ENCODE peak calls at places on chromosomes 11 and 22, in seven cellular contexts. One of them, this sample, is unnamed.

GRCh38 chr22:29581799-29582198 is 886 bp upstream of the NIPSNAP1 start:
- DNase-seq in SK-N-SH: no peak
- DNase-seq in GM12891: no peak
- DNase-seq in H1: no peak
- DNase-seq in K562: no peak
- DNase-seq in GM12878: no peak
- DNase-seq in HepG2: no peak
- DNase-seq in this sample: no peak

GRCh38 chr11:1884123-1884415 is 7.6 kb downstream of the PRR33 start:
- DNase-seq in SK-N-SH: no peak
- DNase-seq in GM12891: no peak
- DNase-seq in H1: no peak
- DNase-seq in K562: no peak
- DNase-seq in GM12878: no peak
- DNase-seq in HepG2: no peak
- DNase-seq in this sample: no peak

GRCh38 chr11:92796744-92797143 is 172.7 kb upstream of the MTNR1B start:
- DNase-seq in SK-N-SH: no peak
- DNase-seq in GM12891: no peak
- DNase-seq in H1: no peak
- DNase-seq in K562: no peak
- DNase-seq in GM12878: no peak
- DNase-seq in HepG2: no peak
- DNase-seq in this sample: no peak

GRCh38 chr22:23685205-23685784 is 5.5 kb upstream of the RGL4 start:
- DNase-seq in SK-N-SH: no peak
- DNase-seq in GM12891: no peak
- DNase-seq in H1: no peak
- DNase-seq in K562: peak; percentile 28
- DNase-seq in GM12878: no peak
- DNase-seq in HepG2: no peak
- DNase-seq in this sample: no peak

GRCh38 chr11:123543796-123544195 is 110.6 kb downstream of the SCN3B start:
- DNase-seq in SK-N-SH: no peak
- DNase-seq in GM12891: no peak
- DNase-seq in H1: no peak
- DNase-seq in K562: no peak
- DNase-seq in GM12878: no peak
- DNase-seq in HepG2: no peak
- DNase-seq in this sample: no peak

GRCh38 chr11:1735271-1735670 is 15.1 kb downstream of the IFITM10 start:
- DNase-seq in SK-N-SH: no peak
- DNase-seq in GM12891: no peak
- DNase-seq in H1: no peak
- DNase-seq in K562: no peak
- DNase-seq in GM12878: no peak
- DNase-seq in HepG2: no peak
- DNase-seq in this sample: no peak

GRCh38 chr11:27329867-27330632 is 33.0 kb downstream of the CCDC34 start:
- DNase-seq in SK-N-SH: no peak
- DNase-seq in GM12891: no peak
- DNase-seq in H1: no peak
- DNase-seq in K562: no peak
- DNase-seq in GM12878: no peak
- DNase-seq in HepG2: no peak
- DNase-seq in this sample: no peak

GRCh38 chr22:46514592-46515207 is 22.7 kb downstream of the CELSR1 start:
- DNase-seq in SK-N-SH: no peak
- DNase-seq in GM12891: no peak
- DNase-seq in H1: no peak
- DNase-seq in K562: no peak
- DNase-seq in GM12878: no peak
- DNase-seq in HepG2: no peak
- DNase-seq in this sample: no peak

GRCh38 chr11:117458275-117459120 is 130.8 kb downstream of the CEP164 start:
- DNase-seq in SK-N-SH: no peak
- DNase-seq in GM12891: peak; percentile 50
- DNase-seq in H1: no peak
- DNase-seq in K562: no peak
- DNase-seq in GM12878: no peak
- DNase-seq in HepG2: no peak
- DNase-seq in this sample: peak; percentile 63

GRCh38 chr22:16955678-16956210 is 52.3 kb downstream of the GAB4 start:
- DNase-seq in SK-N-SH: no peak
- DNase-seq in GM12891: no peak
- DNase-seq in H1: peak; percentile 20
- DNase-seq in K562: peak; percentile 26
- DNase-seq in GM12878: no peak
- DNase-seq in HepG2: no peak
- DNase-seq in this sample: no peak

GRCh38 chr11:44950036-44950624 is 553 bp downstream of the TP53I11 start:
- DNase-seq in SK-N-SH: peak; percentile 79
- DNase-seq in GM12891: no peak
- DNase-seq in H1: peak; percentile 85
- DNase-seq in K562: peak; percentile 34
- DNase-seq in GM12878: no peak
- DNase-seq in HepG2: no peak
- DNase-seq in this sample: no peak

GRCh38 chr11:120184371-120184945 is 26.4 kb upstream of the OAF start:
- DNase-seq in SK-N-SH: no peak
- DNase-seq in GM12891: no peak
- DNase-seq in H1: peak; percentile 22
- DNase-seq in K562: no peak
- DNase-seq in GM12878: no peak
- DNase-seq in HepG2: no peak
- DNase-seq in this sample: no peak

GRCh38 chr11:78045851-78046485 is 17.7 kb upstream of the THRSP start:
- DNase-seq in SK-N-SH: peak; percentile 94
- DNase-seq in GM12891: peak; percentile 87
- DNase-seq in H1: peak; percentile 95
- DNase-seq in K562: peak; percentile 93
- DNase-seq in GM12878: no peak
- DNase-seq in HepG2: peak; percentile 60
- DNase-seq in this sample: peak; percentile 83

GRCh38 chr11:130208241-130209127 is 48.9 kb downstream of the ST14 start:
- DNase-seq in SK-N-SH: peak; percentile 30
- DNase-seq in GM12891: no peak
- DNase-seq in H1: no peak
- DNase-seq in K562: no peak
- DNase-seq in GM12878: no peak
- DNase-seq in HepG2: no peak
- DNase-seq in this sample: no peak

GRCh38 chr11:104531075-104531474 is 367.1 kb upstream of the PDGFD start:
- DNase-seq in SK-N-SH: no peak
- DNase-seq in GM12891: no peak
- DNase-seq in H1: no peak
- DNase-seq in K562: no peak
- DNase-seq in GM12878: no peak
- DNase-seq in HepG2: peak; percentile 0
- DNase-seq in this sample: no peak

GRCh38 chr22:37661160-37661924 is 2.8 kb downstream of the PDXP start:
- DNase-seq in SK-N-SH: peak; percentile 71
- DNase-seq in GM12891: no peak
- DNase-seq in H1: no peak
- DNase-seq in K562: peak; percentile 7
- DNase-seq in GM12878: no peak
- DNase-seq in HepG2: peak; percentile 90
- DNase-seq in this sample: no peak

GRCh38 chr11:111081021-111081511 is 164.5 kb upstream of the POU2AF2 start:
- DNase-seq in SK-N-SH: no peak
- DNase-seq in GM12891: no peak
- DNase-seq in H1: no peak
- DNase-seq in K562: no peak
- DNase-seq in GM12878: no peak
- DNase-seq in HepG2: no peak
- DNase-seq in this sample: no peak

GRCh38 chr22:40482391-40482790 is 112.0 kb downstream of the SGSM3 start:
- DNase-seq in SK-N-SH: no peak
- DNase-seq in GM12891: no peak
- DNase-seq in H1: no peak
- DNase-seq in K562: no peak
- DNase-seq in GM12878: no peak
- DNase-seq in HepG2: no peak
- DNase-seq in this sample: no peak

GRCh38 chr11:2138436-2139117 is 612 bp downstream of the IGF2 start:
- DNase-seq in SK-N-SH: no peak
- DNase-seq in GM12891: no peak
- DNase-seq in H1: no peak
- DNase-seq in K562: peak; percentile 42
- DNase-seq in GM12878: no peak
- DNase-seq in HepG2: no peak
- DNase-seq in this sample: no peak

GRCh38 chr11:68142028-68142412 is 20.8 kb upstream of the CHKA start:
- DNase-seq in SK-N-SH: no peak
- DNase-seq in GM12891: no peak
- DNase-seq in H1: no peak
- DNase-seq in K562: no peak
- DNase-seq in GM12878: no peak
- DNase-seq in HepG2: no peak
- DNase-seq in this sample: no peak

GRCh38 chr11:46122955-46123354 is 1.7 kb upstream of the PHF21A start:
- DNase-seq in SK-N-SH: no peak
- DNase-seq in GM12891: no peak
- DNase-seq in H1: no peak
- DNase-seq in K562: no peak
- DNase-seq in GM12878: no peak
- DNase-seq in HepG2: peak; percentile 27
- DNase-seq in this sample: no peak

GRCh38 chr22:46374663-46375474 is 39.4 kb downstream of the TRMU start:
- DNase-seq in SK-N-SH: no peak
- DNase-seq in GM12891: no peak
- DNase-seq in H1: no peak
- DNase-seq in K562: no peak
- DNase-seq in GM12878: no peak
- DNase-seq in HepG2: no peak
- DNase-seq in this sample: no peak

GRCh38 chr11:119424775-119425174 is 1.8 kb upstream of the THY1 start:
- DNase-seq in SK-N-SH: peak; percentile 33
- DNase-seq in GM12891: no peak
- DNase-seq in H1: no peak
- DNase-seq in K562: no peak
- DNase-seq in GM12878: no peak
- DNase-seq in HepG2: no peak
- DNase-seq in this sample: no peak

GRCh38 chr11:121367434-121367833 is 74.9 kb downstream of the SC5D start:
- DNase-seq in SK-N-SH: no peak
- DNase-seq in GM12891: peak; percentile 44
- DNase-seq in H1: no peak
- DNase-seq in K562: no peak
- DNase-seq in GM12878: peak; percentile 99
- DNase-seq in HepG2: no peak
- DNase-seq in this sample: peak; percentile 33
- TF ChIP-seq TAF1 in SK-N-SH: no peak
- TF ChIP-seq TAF1 in GM12891: peak; percentile 7
- TF ChIP-seq TAF1 in H1: no peak
- TF ChIP-seq TAF1 in K562: no peak
- TF ChIP-seq TAF1 in GM12878: peak; percentile 29
- TF ChIP-seq TAF1 in HepG2: no peak
- TF ChIP-seq TAF1 in this sample: no peak

DNA sequence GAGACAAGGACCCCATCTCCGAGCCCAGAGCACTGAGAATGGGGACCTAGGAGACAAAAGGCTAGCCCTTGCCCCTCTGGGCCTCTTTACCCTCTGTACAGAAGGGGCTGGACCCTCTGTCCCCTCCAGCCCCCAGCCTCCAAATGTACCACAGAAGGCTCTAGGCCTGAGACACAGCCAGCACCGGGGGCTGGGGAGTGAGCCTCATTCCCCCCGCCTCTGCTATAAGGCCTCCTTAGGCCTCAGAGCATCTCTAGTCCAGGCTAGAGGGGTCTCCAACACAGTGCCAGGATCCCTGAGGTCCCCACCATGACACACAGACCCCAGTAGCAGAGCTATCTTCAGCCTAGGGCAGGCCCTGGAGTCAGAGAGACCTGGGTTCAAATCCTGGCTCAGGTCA is 4.8 kb downstream of the SMTN start:
- DNase-seq in SK-N-SH: peak; percentile 16
- DNase-seq in GM12891: peak; percentile 27
- DNase-seq in H1: no peak
- DNase-seq in K562: no peak
- DNase-seq in GM12878: no peak
- DNase-seq in HepG2: no peak
- DNase-seq in this sample: no peak
- TF ChIP-seq TAF1 in SK-N-SH: no peak
- TF ChIP-seq TAF1 in GM12891: no peak
- TF ChIP-seq TAF1 in H1: no peak
- TF ChIP-seq TAF1 in K562: no peak
- TF ChIP-seq TAF1 in GM12878: no peak
- TF ChIP-seq TAF1 in HepG2: no peak
- TF ChIP-seq TAF1 in this sample: no peak

GRCh38 chr11:33158596-33158995 is 2.7 kb downstream of the CSTF3 start:
- DNase-seq in SK-N-SH: no peak
- DNase-seq in GM12891: no peak
- DNase-seq in H1: no peak
- DNase-seq in K562: no peak
- DNase-seq in GM12878: no peak
- DNase-seq in HepG2: no peak
- DNase-seq in this sample: no peak
- TF ChIP-seq TAF1 in SK-N-SH: no peak
- TF ChIP-seq TAF1 in GM12891: no peak
- TF ChIP-seq TAF1 in H1: no peak
- TF ChIP-seq TAF1 in K562: no peak
- TF ChIP-seq TAF1 in GM12878: no peak
- TF ChIP-seq TAF1 in HepG2: no peak
- TF ChIP-seq TAF1 in this sample: no peak

GRCh38 chr22:26286091-26286780 is 117.0 kb downstream of the SEZ6L start:
- DNase-seq in SK-N-SH: no peak
- DNase-seq in GM12891: no peak
- DNase-seq in H1: no peak
- DNase-seq in K562: no peak
- DNase-seq in GM12878: no peak
- DNase-seq in HepG2: no peak
- DNase-seq in this sample: no peak
- TF ChIP-seq TAF1 in SK-N-SH: no peak
- TF ChIP-seq TAF1 in GM12891: no peak
- TF ChIP-seq TAF1 in H1: no peak
- TF ChIP-seq TAF1 in K562: no peak
- TF ChIP-seq TAF1 in GM12878: no peak
- TF ChIP-seq TAF1 in HepG2: no peak
- TF ChIP-seq TAF1 in this sample: no peak

GRCh38 chr11:346529-346928 is 22.8 kb upstream of the B4GALNT4 start:
- DNase-seq in SK-N-SH: no peak
- DNase-seq in GM12891: no peak
- DNase-seq in H1: no peak
- DNase-seq in K562: no peak
- DNase-seq in GM12878: no peak
- DNase-seq in HepG2: no peak
- DNase-seq in this sample: no peak
- TF ChIP-seq TAF1 in SK-N-SH: no peak
- TF ChIP-seq TAF1 in GM12891: no peak
- TF ChIP-seq TAF1 in H1: no peak
- TF ChIP-seq TAF1 in K562: no peak
- TF ChIP-seq TAF1 in GM12878: no peak
- TF ChIP-seq TAF1 in HepG2: no peak
- TF ChIP-seq TAF1 in this sample: no peak

DNA sequence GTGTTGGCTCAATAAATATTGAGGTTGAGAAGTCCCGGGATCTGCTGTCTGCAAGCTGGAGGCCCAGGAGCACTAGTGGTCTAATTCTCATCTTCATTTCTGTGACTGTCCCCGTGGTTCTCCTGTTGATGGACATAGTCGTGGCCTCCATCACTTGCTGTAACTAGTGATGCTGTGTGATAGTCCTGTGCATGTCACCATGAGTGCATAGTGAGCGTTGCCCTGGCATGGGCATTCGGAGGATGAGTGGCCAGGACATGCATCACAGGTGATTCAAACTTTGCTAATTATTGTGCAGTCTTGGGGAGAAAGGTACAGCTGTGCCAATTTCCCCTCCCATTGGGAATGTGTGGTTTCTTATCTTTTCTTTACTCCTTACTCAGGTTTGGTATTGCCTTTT is 902.2 kb downstream of the BRD1 start:
- DNase-seq in SK-N-SH: no peak
- DNase-seq in GM12891: no peak
- DNase-seq in H1: no peak
- DNase-seq in K562: no peak
- DNase-seq in GM12878: no peak
- DNase-seq in HepG2: no peak
- DNase-seq in this sample: no peak
- TF ChIP-seq TAF1 in SK-N-SH: no peak
- TF ChIP-seq TAF1 in GM12891: no peak
- TF ChIP-seq TAF1 in H1: no peak
- TF ChIP-seq TAF1 in K562: no peak
- TF ChIP-seq TAF1 in GM12878: no peak
- TF ChIP-seq TAF1 in HepG2: no peak
- TF ChIP-seq TAF1 in this sample: no peak

This sample was measured in GM12892.